ENCODE peak calls at places on chromosomes 5 and 9, in six cellular contexts. O, T, G, H, S and Z are unnamed samples.

GRCh38 chr5:29161399-29161798 is 2032.1 kb upstream of the CDH6 start:
- DNase-seq in O (no peak), H (no peak), T (no peak), S (no peak), G (peak), Z (no peak)

GRCh38 chr5:120405291-120405864 is 58.7 kb upstream of the PRR16 start:
- DNase-seq in G (no peak), O (no peak), T (no peak), H (peak), S (no peak), Z (no peak)

GRCh38 chr9:91193658-91194391 is 167.9 kb downstream of the AUH start:
- DNase-seq in H (peak), T (peak), G (peak), S (peak), O (peak), Z (peak)

GRCh38 chr9:98057095-98057799 is 715 bp downstream of the NANS start:
- DNase-seq in S (peak), H (no peak), O (no peak), T (no peak), G (no peak), Z (peak)

GRCh38 chr9:130426883-130427282 is 17.9 kb upstream of the ASS1 start:
- DNase-seq in H (no peak), T (peak), O (no peak), S (no peak), G (no peak), Z (no peak)

GRCh38 chr5:146409081-146409671 is 38.0 kb upstream of the TCERG1 start:
- DNase-seq in T (no peak), H (no peak), O (no peak), S (no peak), G (no peak), Z (no peak)

GRCh38 chr9:72807765-72808445 is 144.9 kb downstream of the ALDH1A1 start:
- DNase-seq in G (no peak), H (no peak), S (no peak), T (no peak), O (no peak), Z (no peak)

GRCh38 chr9:99234618-99235017 is 12.5 kb downstream of the SEC61B start:
- DNase-seq in T (no peak), S (no peak), H (no peak), O (no peak), G (no peak), Z (no peak)

GRCh38 chr5:165497707-165498106 is 1992.3 kb downstream of the MAT2B start:
- DNase-seq in O (no peak), H (no peak), G (no peak), S (no peak), T (no peak), Z (no peak)

GRCh38 chr5:151864349-151864748 is 60.3 kb downstream of the GLRA1 start:
- DNase-seq in O (no peak), H (no peak), T (no peak), G (no peak), S (no peak), Z (no peak)

GRCh38 chr9:35696520-35697215 is 6.9 kb upstream of the TPM2 start:
- DNase-seq in T (peak), G (peak), S (peak), O (peak), H (peak), Z (peak)

GRCh38 chr5:151051066-151051930 is 29.5 kb downstream of the TNIP1 start:
- DNase-seq in S (peak), T (peak), H (peak), O (peak), G (no peak), Z (peak)

GRCh38 chr5:147223951-147224791 is 10.7 kb upstream of the STK32A start:
- DNase-seq in H (peak), O (no peak), S (no peak), G (peak), T (peak), Z (no peak)

GRCh38 chr9:1890806-1891205 is 124.3 kb upstream of the SMARCA2 start:
- DNase-seq in T (no peak), O (no peak), G (no peak), H (no peak), S (no peak), Z (no peak)

GRCh38 chr5:52657231-52657645 is 130.5 kb upstream of the ITGA1 start:
- DNase-seq in O (no peak), T (no peak), S (no peak), G (peak), H (peak), Z (no peak)

GRCh38 chr9:125754096-125754495 is 6.9 kb downstream of the PBX3 start:
- DNase-seq in S (no peak), O (no peak), G (no peak), T (no peak), H (no peak), Z (no peak)

GRCh38 chr5:77719666-77720363 is 56.3 kb downstream of the TBCA start:
- DNase-seq in G (no peak), O (no peak), T (no peak), H (no peak), S (no peak), Z (no peak)

GRCh38 chr5:171893290-171893890 is 107.8 kb downstream of the SMIM23 start:
- DNase-seq in T (no peak), O (no peak), H (peak), S (no peak), G (no peak), Z (no peak)

GRCh38 chr5:149937610-149938009 is 7.0 kb downstream of the PDE6A start:
- DNase-seq in T (no peak), O (no peak), S (no peak), H (no peak), G (peak), Z (no peak)

GRCh38 chr9:20873240-20873860 is 158.1 kb downstream of the HACD4 start:
- DNase-seq in T (no peak), G (no peak), O (no peak), H (no peak), S (no peak), Z (no peak)